ENCODE peak calls at places on chromosomes 2 and 18, in seven cellular contexts. D, U, C, W, S, J and B are unnamed samples. For H3K4me1, the result is how much of the 10 kb centered on the place peaks cover.

GRCh38 chr2:177352441-177353070 is 40.0 kb upstream of the AGPS start:
- DNase-seq in D (no peak), U (no peak), C (no peak), W (no peak), S (no peak), J (no peak), B (no peak)

GRCh38 chr2:85695691-85696668 is 1.8 kb downstream of the GNLY start:
- DNase-seq in D (no peak), U (no peak), C (no peak), W (no peak), S (no peak), J (no peak), B (no peak)

GRCh38 chr2:2743164-2743571 is 412.1 kb upstream of the MYT1L start:
- DNase-seq in D (no peak), U (no peak), C (peak), W (peak), S (peak), J (no peak), B (peak)

GRCh38 chr18:45837283-45838070 is 12.0 kb downstream of the SIGLEC15 start:
- DNase-seq in D (no peak), U (peak), C (no peak), W (peak), S (peak), J (no peak), B (no peak)

GRCh38 chr2:205957452-205958154 is 128.4 kb downstream of the INO80D start:
- DNase-seq in D (no peak), U (no peak), C (no peak), W (peak), S (no peak), J (no peak), B (no peak)

GRCh38 chr2:208407667-208408066 is 1.1 kb downstream of the PTH2R start:
- DNase-seq in D (no peak), U (peak), C (peak), W (no peak), S (peak), J (no peak), B (no peak)

GRCh38 chr2:39313575-39313974 is 69.8 kb upstream of the CDKL4 start:
- DNase-seq in D (no peak), U (peak), C (peak), W (no peak), S (peak), J (no peak), B (peak)

GRCh38 chr2:218405365-218406208 is 5.9 kb downstream of the CTDSP1 start:
- DNase-seq in D (no peak), U (no peak), C (no peak), W (peak), S (no peak), J (no peak), B (no peak)

GRCh38 chr2:185161701-185162100 is 563.4 kb downstream of the ZNF804A start:
- DNase-seq in D (no peak), U (peak), C (no peak), W (no peak), S (peak), J (no peak), B (no peak)

GRCh38 chr18:58262581-58262980 is 218.6 kb downstream of the NEDD4L start:
- DNase-seq in D (no peak), U (no peak), C (no peak), W (no peak), S (no peak), J (no peak), B (no peak)

GRCh38 chr18:62457830-62458229 is 65.0 kb upstream of the ZCCHC2 start:
- DNase-seq in D (no peak), U (no peak), C (no peak), W (no peak), S (no peak), J (no peak), B (no peak)

GRCh38 chr2:112627060-112628040 is 18.4 kb upstream of the SLC20A1 start:
- DNase-seq in D (no peak), U (peak), C (peak), W (no peak), S (peak), J (no peak), B (peak)

GRCh38 chr18:48031011-48031480 is 100.6 kb upstream of the SMAD2 start:
- DNase-seq in D (no peak), U (peak), C (peak), W (peak), S (peak), J (no peak), B (peak)

GRCh38 chr2:237556773-237557632 is 9.4 kb upstream of the PRLH start:
- DNase-seq in D (peak), U (peak), C (peak), W (no peak), S (no peak), J (no peak), B (no peak)

GRCh38 chr2:25078171-25079049 is 36.5 kb downstream of the EFR3B start:
- DNase-seq in D (no peak), U (peak), C (peak), W (no peak), S (peak), J (peak), B (peak)

GRCh38 chr18:55470826-55471225 is 117.2 kb downstream of the TCF4 start:
- DNase-seq in D (no peak), U (no peak), C (no peak), W (no peak), S (no peak), J (no peak), B (no peak)

GRCh38 chr2:65046633-65047407 is 9.4 kb upstream of the CEP68 start:
- DNase-seq in D (no peak), U (no peak), C (no peak), W (no peak), S (no peak), J (no peak), B (no peak)

GRCh38 chr2:221477697-221478096 is 94.4 kb downstream of the EPHA4 start:
- DNase-seq in D (no peak), U (no peak), C (no peak), W (no peak), S (peak), J (no peak), B (no peak)

GRCh38 chr2:217270089-217270800 is 410.4 kb upstream of the TNP1 start:
- DNase-seq in D (no peak), U (no peak), C (no peak), W (no peak), S (no peak), J (no peak), B (no peak)

GRCh38 chr2:148244593-148245292 is 223.9 kb downstream of the MBD5 start:
- DNase-seq in D (no peak), U (peak), C (peak), W (no peak), S (peak), J (no peak), B (peak)

GRCh38 chr2:149329068-149329467 is 1.3 kb upstream of the LYPD6 start:
- DNase-seq in D (no peak), U (peak), C (no peak), W (peak), S (peak), J (peak), B (no peak)

GRCh38 chr2:21258082-21258481 is 134.3 kb downstream of the TDRD15 start:
- DNase-seq in D (no peak), U (no peak), C (peak), W (no peak), S (no peak), J (no peak), B (no peak)

GRCh38 chr2:241359481-241360045 is 3.5 kb downstream of the FARP2 start:
- DNase-seq in D (no peak), U (no peak), C (no peak), W (peak), S (no peak), J (no peak), B (no peak)

GRCh38 chr2:241368643-241369042 is 12.6 kb downstream of the FARP2 start:
- DNase-seq in D (no peak), U (no peak), C (no peak), W (no peak), S (no peak), J (no peak), B (no peak)

GRCh38 chr2:241358470-241358869 is 2.4 kb downstream of the FARP2 start:
- DNase-seq in D (peak), U (no peak), C (no peak), W (no peak), S (no peak), J (no peak), B (no peak)

GRCh38 chr2:241364781-241365180 is 8.7 kb downstream of the FARP2 start:
- DNase-seq in D (no peak), U (no peak), C (no peak), W (no peak), S (no peak), J (no peak), B (no peak)

GRCh38 chr2:241363316-241363879 is 7.3 kb downstream of the FARP2 start:
- DNase-seq in D (no peak), U (no peak), C (no peak), W (no peak), S (no peak), J (no peak), B (no peak)
- H3K4me1 ChIP-seq in D (under half), U (under half), C (under half), W (under half), S (under half), J (under half), B (under half)

GRCh38 chr2:141021109-141021508 is 1109.7 kb downstream of the LRP1B start:
- DNase-seq in D (no peak), U (peak), C (peak), W (no peak), S (peak), J (peak), B (peak)
- H3K9ac ChIP-seq in D (no peak), U (peak), C (no peak), W (no peak), S (peak), J (peak), B (peak)

DNA sequence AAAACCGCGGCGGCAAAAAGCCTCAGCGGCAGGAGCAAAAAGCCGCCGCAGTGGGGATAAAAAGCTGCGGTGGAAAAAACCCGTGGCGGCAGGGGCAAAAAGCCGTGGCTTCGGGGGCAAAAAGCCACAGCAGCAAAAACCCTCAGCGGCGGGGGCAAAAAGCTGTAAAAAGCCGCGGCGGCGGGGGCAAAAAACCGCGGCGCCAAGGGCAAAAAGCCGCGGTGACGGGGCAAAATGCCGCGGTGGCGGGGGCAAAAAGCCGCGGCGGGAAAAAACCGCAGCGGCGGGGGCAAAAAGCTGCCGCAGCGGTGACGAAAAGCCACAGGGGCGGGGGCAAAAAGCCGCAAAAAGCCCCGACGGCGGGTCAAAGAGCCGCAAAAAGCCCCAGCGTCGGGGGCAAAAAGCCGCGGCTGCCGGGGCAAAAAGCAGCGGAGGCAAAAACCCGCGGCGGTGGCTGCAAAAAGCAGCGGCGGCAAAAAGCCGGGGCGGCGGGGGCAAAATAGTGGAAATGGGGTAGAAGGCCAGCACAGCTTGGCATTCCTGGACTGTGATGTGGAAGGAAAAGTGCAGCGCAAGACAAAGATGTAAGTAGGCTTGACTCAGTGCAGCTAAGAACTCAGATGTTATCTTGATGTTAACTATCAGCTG is 151.8 kb downstream of the ANKRD30BL start:
- DNase-seq in D (no peak), U (no peak), C (no peak), W (no peak), S (no peak), J (no peak), B (peak)
- H3K4me3 ChIP-seq in D (no peak), U (no peak), C (no peak), W (no peak), S (peak), J (no peak), B (no peak)

GRCh38 chr2:122105171-122105884 is 349.9 kb downstream of the TSN start:
- DNase-seq in D (no peak), U (no peak), C (no peak), W (no peak), S (no peak), J (no peak), B (no peak)
- H3K4me1 ChIP-seq in D (under half), U (under half), C (under half), W (under half), S (under half), J (under half), B (under half)

GRCh38 chr2:226478121-226478809 is 321.4 kb downstream of the IRS1 start:
- DNase-seq in D (no peak), U (peak), C (peak), W (peak), S (peak), J (no peak), B (peak)
- H3K9ac ChIP-seq in D (no peak), U (no peak), C (peak), W (no peak), S (peak), J (no peak), B (no peak)

GRCh38 chr2:82476094-82476493 is 1983.0 kb downstream of the SUCLG1 start:
- DNase-seq in D (no peak), U (no peak), C (no peak), W (no peak), S (no peak), J (no peak), B (no peak)
- H3K4me3 ChIP-seq in D (no peak), U (no peak), C (no peak), W (no peak), S (no peak), J (no peak), B (no peak)

DNA sequence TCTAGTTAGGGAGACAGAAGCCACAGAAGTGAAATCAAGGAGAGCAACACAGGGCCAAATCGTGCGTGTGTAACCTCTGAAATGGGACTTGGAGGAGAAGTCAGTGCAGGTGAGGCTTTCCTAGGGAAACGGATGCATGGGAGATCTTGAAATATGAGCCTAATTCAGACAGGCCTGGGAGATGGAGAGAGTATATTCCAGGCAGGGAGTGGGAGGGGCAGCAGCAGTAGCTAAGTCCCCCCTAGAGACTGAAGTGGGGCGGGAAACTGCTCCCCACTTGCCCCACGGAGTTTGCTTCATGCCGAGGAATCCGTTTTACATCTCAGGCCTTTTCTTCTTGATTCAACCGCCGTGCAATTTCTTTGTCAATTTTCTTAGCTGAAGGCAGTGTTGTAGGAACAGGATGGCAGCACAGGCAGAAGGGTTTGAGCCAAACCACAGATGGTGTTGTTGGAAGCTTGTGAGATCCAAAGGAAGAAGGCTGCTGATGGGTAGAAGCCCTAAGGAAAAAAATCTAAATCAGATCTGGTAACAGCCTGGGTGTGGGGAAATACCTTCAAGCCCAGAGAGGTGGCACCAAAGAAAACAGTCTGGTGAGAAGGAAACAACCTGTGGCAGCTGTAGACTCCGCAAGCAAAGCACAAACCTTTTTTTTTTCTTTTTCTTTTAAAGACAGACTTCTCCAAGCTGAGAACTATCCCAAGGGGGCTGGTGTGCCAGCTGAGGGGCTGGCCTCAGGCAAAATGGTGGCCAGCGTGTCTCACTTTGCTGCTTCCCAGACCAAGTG is 40.2 kb downstream of the EPAS1 start:
- DNase-seq in D (no peak), U (no peak), C (no peak), W (no peak), S (no peak), J (no peak), B (peak)
- H3K4me1 ChIP-seq in D (under half), U (half or more), C (half or more), W (under half), S (half or more), J (half or more), B (half or more)

GRCh38 chr2:166404831-166405568 is 29.3 kb upstream of the SCN9A start:
- DNase-seq in D (no peak), U (peak), C (peak), W (no peak), S (peak), J (no peak), B (no peak)
- H3K9ac ChIP-seq in D (no peak), U (no peak), C (no peak), W (no peak), S (no peak), J (no peak), B (no peak)

GRCh38 chr2:75558786-75559428 is 1.8 kb downstream of the EVA1A start:
- DNase-seq in D (no peak), U (peak), C (peak), W (no peak), S (no peak), J (no peak), B (no peak)
- H3K4me3 ChIP-seq in D (no peak), U (peak), C (peak), W (no peak), S (no peak), J (no peak), B (peak)

GRCh38 chr18:12373032-12373770 is 3.8 kb downstream of the AFG3L2 start:
- DNase-seq in D (no peak), U (peak), C (no peak), W (peak), S (peak), J (no peak), B (no peak)
- H3K4me1 ChIP-seq in D (under half), U (under half), C (under half), W (under half), S (under half), J (under half), B (under half)